ENCODE peak calls at places on chromosomes 11 and 22, in six cellular contexts. One of them, this sample, is unnamed.
A peak's percentile ranks its signal among the peaks of the same experiment; 100 is the strongest.

GRCh38 chr11:115616941-115617340 is 112.7 kb upstream of the CADM1 start:
- DNase-seq in astrocyte: peak; percentile 90
- DNase-seq in HEK293T: no peak
- DNase-seq in Calu3: no peak
- DNase-seq in T-cell: no peak
- DNase-seq in A549: no peak
- DNase-seq in this sample: no peak

GRCh38 chr11:18332302-18332701 is 9.9 kb downstream of the GTF2H1 start:
- DNase-seq in HEK293T: no peak
- DNase-seq in astrocyte: no peak
- DNase-seq in T-cell: peak; percentile 26
- DNase-seq in Calu3: no peak
- DNase-seq in A549: no peak
- DNase-seq in this sample: no peak

GRCh38 chr11:4480577-4481539 is 1.6 kb upstream of the OR52K1 start:
- DNase-seq in HEK293T: no peak
- DNase-seq in T-cell: no peak
- DNase-seq in A549: no peak
- DNase-seq in astrocyte: peak; percentile 10
- DNase-seq in Calu3: no peak
- DNase-seq in this sample: no peak

GRCh38 chr11:27703453-27703852 is 3.2 kb upstream of the BDNF start:
- DNase-seq in astrocyte: peak; percentile 62
- DNase-seq in A549: peak; percentile 44
- DNase-seq in T-cell: no peak
- DNase-seq in HEK293T: no peak
- DNase-seq in Calu3: no peak
- DNase-seq in this sample: no peak

GRCh38 chr11:33842236-33842915 is 49.5 kb downstream of the LMO2 start:
- DNase-seq in T-cell: no peak
- DNase-seq in astrocyte: no peak
- DNase-seq in A549: no peak
- DNase-seq in HEK293T: no peak
- DNase-seq in Calu3: no peak
- DNase-seq in this sample: no peak

GRCh38 chr11:130737866-130738431 is 178.3 kb downstream of the SNX19 start:
- DNase-seq in T-cell: no peak
- DNase-seq in A549: no peak
- DNase-seq in HEK293T: no peak
- DNase-seq in astrocyte: peak; percentile 98
- DNase-seq in Calu3: peak; percentile 9
- DNase-seq in this sample: no peak

GRCh38 chr11:69493931-69494821 is 12.7 kb downstream of the LINC01488 start:
- DNase-seq in A549: no peak
- DNase-seq in HEK293T: no peak
- DNase-seq in Calu3: no peak
- DNase-seq in astrocyte: no peak
- DNase-seq in T-cell: no peak
- DNase-seq in this sample: no peak

GRCh38 chr22:39797528-39798147 is 95.9 kb downstream of the ENTHD1 start:
- DNase-seq in astrocyte: no peak
- DNase-seq in HEK293T: no peak
- DNase-seq in Calu3: no peak
- DNase-seq in T-cell: no peak
- DNase-seq in A549: no peak
- DNase-seq in this sample: no peak

GRCh38 chr22:43275545-43275981 is 67.6 kb downstream of the SCUBE1 start:
- DNase-seq in T-cell: no peak
- DNase-seq in A549: no peak
- DNase-seq in Calu3: peak; percentile 37
- DNase-seq in HEK293T: no peak
- DNase-seq in astrocyte: no peak
- DNase-seq in this sample: no peak